ENCODE peak calls at places on chromosomes 2 and 18, in five cellular contexts. K is adrenal gland, M is GM23338, R is transverse colon, D is keratinocyte. Z is an unnamed sample. For H3K4me1, the result is how much of the 10 kb centered on the place peaks cover.

GRCh38 chr18:74013955-74014354 is 133.7 kb downstream of the FBXO15 start:
- DNase-seq in R (no peak), K (peak), M (no peak), D (no peak), Z (no peak)

GRCh38 chr2:34316788-34317187 is 717.7 kb upstream of the FAM98A start:
- DNase-seq in M (no peak), K (no peak), D (no peak), R (no peak), Z (no peak)

GRCh38 chr2:43427032-43427424 is 168.8 kb downstream of the THADA start:
- DNase-seq in M (no peak), K (no peak), R (no peak), D (no peak), Z (no peak)

GRCh38 chr2:96423281-96423680 is 81.9 kb downstream of the NEURL3 start:
- DNase-seq in M (no peak), D (no peak), K (no peak), R (no peak), Z (no peak)

GRCh38 chr2:126543081-126543480 is 112.9 kb upstream of the GYPC start:
- DNase-seq in K (no peak), D (no peak), M (peak), R (no peak), Z (no peak)

GRCh38 chr2:73295751-73296400 is 2.5 kb upstream of the EGR4 start:
- DNase-seq in R (no peak), D (no peak), M (no peak), K (no peak), Z (no peak)

GRCh38 chr2:191631754-191632153 is 46.2 kb upstream of the NABP1 start:
- DNase-seq in M (no peak), K (peak), D (no peak), R (peak), Z (no peak)

GRCh38 chr2:174615951-174616436 is 18.4 kb upstream of the WIPF1 start:
- DNase-seq in K (no peak), R (no peak), D (no peak), M (no peak), Z (no peak)

GRCh38 chr2:199457147-199458016 is at the start of gene SATB2:
- DNase-seq in D (peak), R (peak), K (peak), M (no peak), Z (no peak)

GRCh38 chr2:20514596-20515269 is 67.9 kb downstream of the RHOB start:
- DNase-seq in R (peak), D (peak), K (no peak), M (peak), Z (no peak)

DNA sequence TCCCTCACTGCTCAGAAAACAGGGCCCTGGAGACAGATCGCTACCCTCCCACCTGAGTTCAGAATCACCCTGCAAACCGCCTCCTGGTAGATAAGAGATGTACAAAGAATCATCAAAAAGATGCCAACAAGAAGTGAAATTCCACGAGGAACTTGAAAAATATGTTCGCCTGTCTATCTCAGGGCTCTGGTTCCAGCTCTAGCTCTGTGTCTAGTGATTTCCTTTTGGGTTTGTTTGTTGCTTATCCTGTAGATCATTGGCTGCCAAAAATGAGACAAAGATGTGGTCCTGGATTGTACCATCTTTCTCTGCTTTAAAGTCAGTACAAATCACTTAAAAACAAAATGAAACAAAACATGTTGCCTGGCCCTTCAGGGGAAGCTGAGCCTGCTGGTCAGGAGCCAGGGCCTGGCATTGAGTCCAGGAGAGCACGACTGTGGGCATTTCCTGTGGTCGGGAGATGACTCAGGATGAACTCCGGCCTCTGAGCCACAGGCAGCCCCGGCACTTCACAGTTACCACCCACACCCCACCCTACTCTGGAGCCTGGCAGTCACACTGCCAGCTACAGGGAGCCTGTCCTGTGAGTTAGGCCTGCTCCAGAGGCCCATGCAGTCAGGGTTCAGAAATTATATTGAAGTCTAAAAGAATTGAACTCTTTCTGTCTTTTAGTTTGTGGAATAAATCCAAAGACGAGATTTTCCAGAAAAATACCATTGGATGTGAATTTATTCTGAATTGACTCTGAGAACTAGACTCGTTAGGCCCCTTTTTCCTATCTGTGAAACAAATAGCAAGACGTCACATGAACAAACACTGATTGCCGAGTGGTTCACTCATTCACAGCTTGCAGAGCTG is 8.0 kb upstream of the ITGB6 start:
- DNase-seq in M (no peak), K (peak), R (peak), D (peak), Z (peak)
- H3K27ac ChIP-seq in M (no peak), K (peak), R (peak), D (peak), Z (peak)

DNA sequence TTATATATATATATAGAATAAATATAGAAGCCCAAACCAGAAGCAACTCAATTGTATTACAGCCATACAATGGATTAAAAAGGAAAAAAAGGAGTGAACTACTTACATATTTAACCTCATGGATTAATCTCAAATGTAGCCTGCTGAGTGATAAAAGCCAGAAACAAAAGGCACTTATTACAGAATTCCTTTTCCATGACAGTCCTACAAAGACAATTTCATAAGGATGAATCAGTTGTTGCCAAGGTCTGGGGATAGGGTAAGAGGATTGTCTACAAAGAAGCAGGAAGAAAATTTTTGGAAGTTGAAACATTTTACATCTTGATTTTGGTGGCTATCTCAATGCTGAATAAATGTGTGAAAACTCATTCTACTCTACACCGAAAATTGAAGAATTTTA is 103.9 kb upstream of the DCC start:
- DNase-seq in M (no peak), D (peak), R (no peak), K (no peak), Z (no peak)
- H3K4me3 ChIP-seq in M (no peak), D (no peak), R (no peak), K (no peak), Z (no peak)

GRCh38 chr2:215803150-215803549 is 210.2 kb downstream of the MREG start:
- DNase-seq in D (no peak), R (no peak), K (no peak), M (no peak), Z (no peak)
- H3K4me1 ChIP-seq in D (under half), R (under half), K (under half), M (under half), Z (under half)

GRCh38 chr18:79260510-79260909 is 135.2 kb upstream of the NFATC1 start:
- DNase-seq in K (no peak), D (no peak), M (no peak), R (no peak), Z (no peak)

GRCh38 chr18:79260023-79260422 is 135.7 kb upstream of the NFATC1 start:
- DNase-seq in K (no peak), D (no peak), M (no peak), R (no peak), Z (no peak)

GRCh38 chr18:79257480-79257879 is 138.2 kb upstream of the NFATC1 start:
- DNase-seq in K (no peak), D (no peak), M (no peak), R (no peak), Z (no peak)

GRCh38 chr18:79258447-79258846 is 137.3 kb upstream of the NFATC1 start:
- DNase-seq in D (no peak), K (no peak), M (no peak), R (no peak), Z (no peak)

DNA sequence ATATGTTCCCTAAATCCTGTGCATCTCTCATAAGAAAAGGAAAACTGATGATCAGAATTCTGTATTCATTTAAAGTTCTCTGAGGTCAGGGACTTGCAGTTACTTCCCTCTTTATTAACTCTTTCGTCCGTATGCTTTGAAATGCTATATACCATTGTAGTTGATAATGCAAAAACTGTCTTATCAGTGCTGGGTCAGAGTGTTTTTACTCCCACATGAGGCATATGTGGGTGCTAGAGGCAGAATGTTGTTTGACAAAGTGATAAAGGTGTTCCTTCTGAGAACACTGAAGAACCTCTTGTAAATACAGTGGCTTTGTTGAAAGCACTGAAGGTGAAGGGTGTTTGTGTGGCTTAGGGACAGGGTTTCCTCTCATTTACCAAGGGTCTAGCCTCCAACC is 136.5 kb upstream of the NFATC1 start:
- DNase-seq in R (no peak), D (no peak), M (no peak), K (no peak), Z (no peak)
- H3K27ac ChIP-seq in R (no peak), D (no peak), M (no peak), K (no peak), Z (no peak)

GRCh38 chr2:46416739-46417403 is 62.5 kb upstream of the TMEM247 start:
- DNase-seq in M (no peak), R (no peak), K (no peak), D (no peak), Z (no peak)
- H3K4me3 ChIP-seq in M (no peak), R (no peak), K (no peak), D (no peak), Z (no peak)

DNA sequence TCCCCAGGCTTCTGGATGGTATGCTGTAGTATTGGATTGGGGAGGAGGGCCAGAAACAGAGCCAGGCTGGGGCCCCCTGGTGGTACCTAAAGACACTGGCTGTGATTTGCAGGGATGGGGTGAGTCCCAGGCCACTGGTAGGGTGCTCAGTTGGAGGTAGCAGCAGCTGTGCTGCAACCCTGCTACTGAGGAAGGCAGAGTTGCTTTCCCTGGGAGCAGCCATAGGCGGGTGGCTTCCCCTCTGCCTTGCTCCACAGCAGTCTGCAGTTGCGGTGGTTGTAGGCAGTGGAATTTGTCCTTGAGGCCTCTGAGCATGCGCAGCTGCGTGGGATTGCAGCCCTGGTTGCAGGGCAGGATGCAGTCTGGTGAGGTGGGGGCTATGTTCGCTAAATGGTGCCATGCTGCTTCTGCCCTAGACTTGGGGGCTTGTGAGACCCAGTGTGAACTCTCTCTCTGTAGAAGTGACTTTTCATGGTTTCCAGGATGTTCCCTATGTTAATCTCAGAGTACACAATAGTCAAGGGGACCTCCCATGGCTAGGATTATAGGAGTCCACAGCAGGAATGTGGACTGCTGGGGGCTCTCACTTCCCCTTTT is 443.5 kb downstream of the XIRP2 start:
- DNase-seq in K (no peak), D (no peak), R (peak), M (peak), Z (no peak)
- H3K4me1 ChIP-seq in K (under half), D (under half), R (under half), M (half or more), Z (under half)

DNA sequence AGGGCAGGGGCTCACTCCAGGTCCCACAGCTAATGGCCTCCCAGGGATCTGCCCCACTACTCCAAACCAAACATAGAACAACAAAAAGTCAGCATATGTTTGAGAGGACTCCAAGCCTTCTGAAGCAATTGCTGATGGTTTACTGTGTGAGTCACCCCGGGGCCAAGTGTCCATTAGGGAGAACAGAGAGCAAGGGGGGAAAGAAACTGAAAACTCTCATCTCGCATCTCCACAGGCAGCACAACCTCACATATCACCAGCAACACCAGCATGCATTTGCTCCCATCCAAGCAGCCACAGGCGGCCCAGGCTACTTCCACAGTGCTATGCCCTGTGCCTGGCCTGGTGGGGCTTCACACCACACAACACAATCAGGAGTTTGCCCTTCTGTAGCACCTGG is 39.1 kb downstream of the CYRIA start:
- DNase-seq in D (no peak), R (peak), M (no peak), K (peak), Z (no peak)
- H3K27ac ChIP-seq in D (no peak), R (peak), M (no peak), K (peak), Z (no peak)

GRCh38 chr18:46332286-46332801 is 228.2 kb downstream of the HAUS1 start:
- DNase-seq in D (no peak), M (no peak), K (no peak), R (no peak), Z (no peak)
- H3K4me3 ChIP-seq in D (no peak), M (peak), K (no peak), R (no peak), Z (no peak)

DNA sequence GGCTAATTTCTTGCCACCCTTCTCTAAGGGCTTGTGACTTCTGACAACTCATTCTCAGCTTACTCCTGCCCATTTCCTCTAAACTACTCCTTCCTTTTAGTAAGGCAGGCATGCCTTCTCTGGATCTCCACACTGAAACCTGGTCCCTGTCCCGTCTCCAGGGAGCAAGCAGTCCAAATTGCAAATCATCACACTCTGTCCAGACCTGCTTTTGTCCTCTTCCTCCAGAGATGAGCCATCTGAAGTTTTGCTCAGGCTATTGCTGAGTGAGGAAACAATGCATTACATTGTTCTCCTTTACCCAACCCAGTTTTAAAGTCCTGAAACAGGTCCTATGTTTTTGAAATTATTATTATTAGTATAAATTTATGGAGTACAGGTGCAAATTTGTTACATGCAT is 57.3 kb downstream of the ARHGAP25 start:
- DNase-seq in M (no peak), K (no peak), D (no peak), R (no peak), Z (no peak)
- H3K4me1 ChIP-seq in M (under half), K (under half), D (under half), R (under half), Z (under half)

GRCh38 chr2:110216199-110216598 is 3.9 kb upstream of the MTLN start:
- DNase-seq in R (no peak), K (no peak), D (no peak), M (no peak), Z (no peak)

GRCh38 chr2:110220193-110220564 is 7.8 kb upstream of the MTLN start:
- DNase-seq in R (no peak), K (no peak), M (no peak), D (no peak), Z (no peak)

GRCh38 chr2:110221938-110222337 is 9.6 kb upstream of the MTLN start:
- DNase-seq in M (no peak), D (no peak), K (no peak), R (no peak), Z (no peak)

GRCh38 chr2:110216803-110217202 is 4.5 kb upstream of the MTLN start:
- DNase-seq in R (no peak), K (no peak), D (no peak), M (no peak), Z (no peak)

GRCh38 chr2:110219496-110220192 is 7.3 kb upstream of the MTLN start:
- DNase-seq in D (no peak), K (no peak), M (no peak), R (no peak), Z (peak)
- H3K27ac ChIP-seq in D (no peak), K (no peak), M (no peak), R (no peak), Z (peak)

Z was measured in small intestine.